ENCODE peak calls at places on chromosomes 3 and 15, in six cellular contexts. D, I, K, Y, U and P are unnamed samples.

GRCh38 chr3:123384256-123384655 is 64.6 kb downstream of the ADCY5 start:
- DNase-seq in D (no peak), I (no peak), K (no peak), Y (no peak), U (no peak), P (no peak)

GRCh38 chr3:8578282-8578681 is 66.3 kb downstream of the SSUH2 start:
- DNase-seq in D (no peak), I (no peak), K (no peak), Y (no peak), U (peak; percentile 9), P (no peak)

GRCh38 chr3:182803006-182803405 is 9.7 kb downstream of the ATP11B start:
- DNase-seq in D (no peak), I (no peak), K (no peak), Y (no peak), U (no peak), P (no peak)

GRCh38 chr3:196274585-196274984 is 12.9 kb downstream of the PCYT1A start:
- DNase-seq in D (no peak), I (peak; percentile 19), K (no peak), Y (peak; percentile 84), U (peak; percentile 84), P (no peak)

GRCh38 chr3:115428825-115429224 is 194.5 kb upstream of the GAP43 start:
- DNase-seq in D (peak; percentile 9), I (peak; percentile 17), K (no peak), Y (no peak), U (no peak), P (no peak)

GRCh38 chr3:132220986-132221385 is 96.2 kb upstream of the ACP3 start:
- DNase-seq in D (no peak), I (no peak), K (no peak), Y (no peak), U (no peak), P (no peak)

GRCh38 chr15:75542386-75542797 is 36.7 kb downstream of the PTPN9 start:
- DNase-seq in D (no peak), I (no peak), K (no peak), Y (peak; percentile 72), U (no peak), P (no peak)

GRCh38 chr3:65831733-65832425 is 206.8 kb downstream of the MAGI1 start:
- DNase-seq in D (no peak), I (peak; percentile 40), K (peak; percentile 56), Y (no peak), U (no peak), P (no peak)

GRCh38 chr3:61936344-61936937 is 375.1 kb downstream of the PTPRG start:
- DNase-seq in D (peak; percentile 1), I (peak; percentile 15), K (peak; percentile 6), Y (peak; percentile 24), U (no peak), P (peak; percentile 48)

GRCh38 chr15:37204698-37205097 is 104.3 kb upstream of the MEIS2 start:
- DNase-seq in D (peak; percentile 2), I (no peak), K (no peak), Y (peak; percentile 1), U (no peak), P (no peak)

GRCh38 chr15:41824062-41824745 is 3.7 kb upstream of the JMJD7 start:
- DNase-seq in D (no peak), I (no peak), K (no peak), Y (no peak), U (no peak), P (no peak)

GRCh38 chr15:90451215-90451850 is 63.3 kb downstream of the IQGAP1 start:
- DNase-seq in D (peak; percentile 9), I (peak; percentile 87), K (no peak), Y (no peak), U (no peak), P (peak; percentile 27)

GRCh38 chr3:108894981-108895380 is 58.7 kb downstream of the GUCA1C start:
- DNase-seq in D (no peak), I (no peak), K (no peak), Y (no peak), U (no peak), P (no peak)

GRCh38 chr3:31213869-31214486 is 318.7 kb upstream of the STT3B start:
- DNase-seq in D (no peak), I (no peak), K (no peak), Y (no peak), U (peak; percentile 79), P (no peak)

GRCh38 chr15:82063055-82063454 is 17.2 kb upstream of the MEX3B start:
- DNase-seq in D (no peak), I (no peak), K (no peak), Y (no peak), U (no peak), P (no peak)

GRCh38 chr15:76024021-76024768 is 12.0 kb upstream of the NRG4 start:
- DNase-seq in D (no peak), I (no peak), K (no peak), Y (no peak), U (no peak), P (no peak)

GRCh38 chr3:130950124-130950523 is 56.2 kb downstream of the ATP2C1 start:
- DNase-seq in D (no peak), I (no peak), K (no peak), Y (no peak), U (no peak), P (no peak)

GRCh38 chr3:133644768-133645167 is 17.0 kb downstream of the TOPBP1 start:
- DNase-seq in D (peak; percentile 80), I (peak; percentile 93), K (peak; percentile 48), Y (no peak), U (no peak), P (no peak)

GRCh38 chr15:43957724-43958123 is 130.9 kb downstream of the WDR76 start:
- DNase-seq in D (no peak), I (no peak), K (no peak), Y (no peak), U (no peak), P (no peak)

GRCh38 chr3:143601738-143602480 is 246.4 kb downstream of the SLC9A9 start:
- DNase-seq in D (no peak), I (peak; percentile 37), K (no peak), Y (peak; percentile 19), U (no peak), P (no peak)

GRCh38 chr3:107796786-107797185 is 274.0 kb downstream of the BBX start:
- DNase-seq in D (no peak), I (peak; percentile 69), K (peak; percentile 74), Y (peak; percentile 1), U (no peak), P (no peak)

GRCh38 chr15:66156310-66156975 is 97.1 kb downstream of the MEGF11 start:
- DNase-seq in D (no peak), I (no peak), K (no peak), Y (no peak), U (no peak), P (no peak)

GRCh38 chr3:65672876-65673815 is 365.6 kb downstream of the MAGI1 start:
- DNase-seq in D (peak; percentile 56), I (peak; percentile 57), K (peak; percentile 25), Y (peak; percentile 85), U (no peak), P (peak; percentile 55)

GRCh38 chr15:88792342-88793282 is 10.6 kb upstream of the ACAN start:
- DNase-seq in D (no peak), I (no peak), K (no peak), Y (no peak), U (no peak), P (no peak)

GRCh38 chr15:88794001-88794400 is 9.2 kb upstream of the ACAN start:
- DNase-seq in D (no peak), I (no peak), K (no peak), Y (no peak), U (no peak), P (no peak)

GRCh38 chr15:88790486-88790885 is 12.8 kb upstream of the ACAN start:
- DNase-seq in D (no peak), I (no peak), K (no peak), Y (no peak), U (no peak), P (no peak)

GRCh38 chr15:88788816-88789215 is 14.4 kb upstream of the ACAN start:
- DNase-seq in D (no peak), I (no peak), K (no peak), Y (no peak), U (no peak), P (no peak)

DNA sequence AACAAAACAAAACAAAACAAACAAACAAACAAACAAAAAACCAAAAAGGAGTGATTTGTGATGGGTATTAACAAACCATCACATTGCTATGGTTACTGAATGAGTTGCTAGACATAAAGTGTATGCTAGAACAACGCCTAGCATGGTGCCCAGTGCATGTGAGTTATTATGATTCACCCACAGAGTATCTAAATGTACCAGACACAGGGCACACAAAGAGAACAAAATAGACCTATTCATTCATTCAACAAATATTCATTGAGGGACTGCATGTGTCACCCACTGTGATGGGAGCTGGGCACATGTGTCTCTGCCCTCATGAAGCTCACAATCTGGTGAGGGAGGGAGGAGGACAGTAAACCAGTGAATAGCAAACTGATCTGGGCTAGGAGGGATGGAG is 11.6 kb upstream of the ACAN start:
- DNase-seq in D (peak; percentile 18), I (no peak), K (no peak), Y (no peak), U (no peak), P (no peak)
- TF ChIP-seq BHLHE40 in D (no peak), I (no peak), K (no peak), Y (no peak), U (no peak), P (no peak)

DNA sequence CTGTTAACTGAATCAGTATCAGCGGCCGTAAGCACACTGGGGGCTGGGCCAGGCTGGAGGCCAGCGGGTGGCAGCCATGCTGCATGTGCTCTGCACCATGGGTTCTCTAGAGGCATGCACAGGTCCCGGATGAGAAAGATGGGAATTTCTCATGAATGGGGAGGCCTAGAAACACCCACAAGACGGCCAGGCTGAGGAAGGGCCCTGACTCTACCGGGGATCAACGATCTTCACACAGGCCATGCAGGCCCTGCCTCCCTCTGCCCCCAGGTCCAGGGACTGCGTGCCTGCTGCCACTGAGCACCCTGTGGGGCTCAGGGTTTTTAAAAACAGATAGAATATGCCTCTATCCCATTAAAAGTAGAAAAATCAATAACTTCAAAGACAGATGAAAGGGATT is 32.7 kb downstream of the SLC41A3 start:
- DNase-seq in D (no peak), I (no peak), K (no peak), Y (no peak), U (no peak), P (peak; percentile 4)
- TF ChIP-seq BHLHE40 in D (no peak), I (no peak), K (no peak), Y (no peak), U (no peak), P (no peak)

GRCh38 chr15:58026051-58026450 is 39.5 kb downstream of the ALDH1A2 start:
- DNase-seq in D (no peak), I (no peak), K (no peak), Y (no peak), U (no peak), P (no peak)
- TF ChIP-seq BHLHE40 in D (no peak), I (no peak), K (no peak), Y (no peak), U (no peak), P (no peak)

DNA sequence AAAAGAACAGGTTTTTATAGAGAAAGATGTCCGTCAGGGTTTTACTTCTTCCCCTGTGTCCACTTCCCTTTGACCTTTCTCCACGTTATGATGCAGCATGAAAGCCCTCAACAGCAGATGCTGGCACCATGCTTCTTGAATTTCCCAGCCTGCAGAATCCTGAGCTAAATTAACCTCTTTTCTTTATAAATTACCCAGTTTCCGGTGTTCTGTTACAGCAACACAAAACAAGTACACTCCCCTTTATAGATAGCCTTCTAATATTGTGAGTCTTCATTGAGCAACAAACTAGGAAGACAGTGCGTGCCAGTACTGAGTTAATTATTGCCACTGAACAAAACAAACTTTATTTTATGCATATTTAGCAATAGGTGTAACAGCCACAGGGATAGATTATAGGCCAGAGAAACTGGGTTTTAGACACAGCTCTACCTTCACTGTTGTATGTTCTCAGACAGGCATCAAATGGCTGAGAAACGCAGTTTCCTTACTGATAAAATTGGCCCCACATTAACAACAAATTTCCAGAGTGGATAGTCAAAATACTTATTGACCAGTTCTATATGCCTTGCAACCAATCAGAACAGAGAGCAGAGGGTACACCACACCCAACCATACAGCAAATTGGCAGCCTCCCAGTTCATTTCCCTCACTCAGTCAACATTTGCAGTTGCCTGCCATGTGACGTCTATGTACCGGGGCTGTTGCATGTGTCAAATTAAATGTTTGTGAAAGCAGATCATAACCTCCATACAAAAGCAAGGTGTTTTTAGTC is 14.4 kb upstream of the TBL1XR1 start:
- DNase-seq in D (peak; percentile 74), I (no peak), K (peak; percentile 74), Y (no peak), U (no peak), P (no peak)
- TF ChIP-seq BHLHE40 in D (no peak), I (no peak), K (no peak), Y (no peak), U (no peak), P (no peak)